ENCODE peak calls at places on chromosomes 4 and X, in ten cellular contexts. D, S, U, B, Q, Z, W, J, T and G are unnamed samples.

GRCh38 chrX:71992711-71993110 is 82.1 kb downstream of the NHSL2 start:
- DNase-seq in Z (no peak), Q (no peak), W (no peak), T (peak; percentile 48), J (no peak), D (no peak), B (no peak), U (no peak), S (no peak), G (no peak)

GRCh38 chrX:118847676-118848075 is 24.1 kb downstream of the ZCCHC12 start:
- DNase-seq in S (no peak), J (no peak), W (no peak), T (no peak), D (no peak), B (no peak), Z (peak; percentile 43), U (no peak), Q (peak; percentile 25), G (no peak)

GRCh38 chr4:8117278-8117682 is 41.3 kb downstream of the ABLIM2 start:
- DNase-seq in Q (peak; percentile 61), T (peak; percentile 58), S (peak; percentile 60), W (peak; percentile 46), U (peak; percentile 79), J (peak; percentile 45), Z (peak; percentile 7), B (no peak), D (peak; percentile 65), G (no peak)

GRCh38 chr4:180827193-180827592 is 1416.0 kb upstream of the TENM3 start:
- DNase-seq in U (no peak), B (no peak), T (no peak), Z (no peak), W (no peak), S (no peak), D (no peak), J (no peak), Q (peak; percentile 51), G (no peak)

GRCh38 chr4:45831692-45832091 is 292.2 kb downstream of the GABRG1 start:
- DNase-seq in Q (no peak), B (no peak), S (no peak), D (no peak), J (no peak), T (no peak), Z (no peak), U (no peak), W (no peak), G (no peak)

GRCh38 chrX:14529288-14529989 is at the start of gene GLRA2:
- DNase-seq in J (peak; percentile 2), W (no peak), S (no peak), Q (peak; percentile 17), Z (peak; percentile 38), T (peak; percentile 11), D (no peak), U (peak; percentile 25), B (no peak), G (no peak)

GRCh38 chr4:30832652-30833051 is 112.5 kb downstream of the PCDH7 start:
- DNase-seq in U (no peak), D (no peak), Z (no peak), J (no peak), S (no peak), Q (no peak), T (no peak), B (no peak), W (no peak), G (no peak)

GRCh38 chr4:48779095-48779997 is 733 bp downstream of the FRYL start:
- DNase-seq in J (peak; percentile 55), T (peak; percentile 74), Z (peak; percentile 65), S (peak; percentile 89), D (peak; percentile 81), U (peak; percentile 77), B (peak; percentile 63), W (peak; percentile 80), Q (peak; percentile 32), G (peak; percentile 67)

GRCh38 chrX:140724337-140725105 is 15.0 kb downstream of the LINC00632 start:
- DNase-seq in U (no peak), B (no peak), S (no peak), Z (no peak), J (no peak), D (no peak), T (no peak), Q (no peak), W (no peak), G (no peak)